ENCODE peak calls at places on chromosomes 12 and 14, in six cellular contexts. L, R, U, S, C and Z are unnamed samples.

GRCh38 chr14:31204593-31205534 is 2.7 kb downstream of the HECTD1 start:
- DNase-seq in U (no peak), S (no peak), R (no peak), C (no peak), L (peak), Z (no peak)

GRCh38 chr12:115155665-115156645 is 472.0 kb upstream of the TBX3 start:
- DNase-seq in U (no peak), S (no peak), R (peak), C (no peak), L (no peak), Z (peak)

GRCh38 chr14:53391156-53391555 is 238.0 kb upstream of the DDHD1 start:
- DNase-seq in U (peak), L (no peak), R (no peak), S (no peak), C (no peak), Z (no peak)

GRCh38 chr12:10940389-10940788 is 1.3 kb upstream of the TAS2R14 start:
- DNase-seq in C (no peak), S (no peak), R (peak), U (no peak), L (no peak), Z (peak)

GRCh38 chr14:88245321-88245720 is 77.7 kb downstream of the KCNK10 start:
- DNase-seq in R (no peak), U (no peak), L (no peak), C (no peak), S (no peak), Z (no peak)

GRCh38 chr14:67722293-67722692 is 20.6 kb downstream of the RDH12 start:
- DNase-seq in U (no peak), L (no peak), C (peak), R (no peak), S (no peak), Z (no peak)

GRCh38 chr12:130198026-130198662 is 35.9 kb downstream of the FZD10 start:
- DNase-seq in C (no peak), R (no peak), U (no peak), S (no peak), L (no peak), Z (no peak)

GRCh38 chr12:2944401-2945047 is 14.7 kb upstream of the TEAD4 start:
- DNase-seq in S (peak), C (peak), L (peak), R (no peak), U (peak), Z (no peak)

GRCh38 chr14:102986810-102987579 is 64.5 kb downstream of the AMN start:
- DNase-seq in R (no peak), C (no peak), U (no peak), L (no peak), S (no peak), Z (no peak)

GRCh38 chr12:63809566-63809965 is 29.9 kb downstream of the RXYLT1 start:
- DNase-seq in S (no peak), R (no peak), L (no peak), U (no peak), C (no peak), Z (no peak)

GRCh38 chr12:14756331-14757143 is 46.7 kb downstream of the WBP11 start:
- DNase-seq in S (peak), U (no peak), R (no peak), C (peak), L (no peak), Z (no peak)

GRCh38 chr12:24698972-24699371 is 249.9 kb downstream of the BCAT1 start:
- DNase-seq in R (no peak), C (no peak), L (no peak), U (no peak), S (no peak), Z (no peak)

GRCh38 chr12:105444050-105444808 is 113.7 kb downstream of the C12orf75 start:
- DNase-seq in L (no peak), U (no peak), S (peak), C (no peak), R (no peak), Z (peak)

GRCh38 chr12:45334396-45334795 is 118.5 kb downstream of the ANO6 start:
- DNase-seq in L (no peak), U (no peak), C (no peak), R (no peak), S (no peak), Z (no peak)

GRCh38 chr12:124599074-124599999 is 31.9 kb upstream of the NCOR2 start:
- DNase-seq in R (no peak), L (no peak), S (no peak), U (no peak), C (no peak), Z (peak)

GRCh38 chr12:50112456-50113218 is 601 bp downstream of the COX14 start:
- DNase-seq in S (peak), C (peak), L (no peak), R (no peak), U (no peak), Z (no peak)

GRCh38 chr12:132807295-132808222 is 21.1 kb downstream of the GOLGA3 start:
- DNase-seq in U (no peak), L (no peak), S (no peak), C (no peak), R (no peak), Z (no peak)

GRCh38 chr14:96852823-96853422 is 55.7 kb downstream of the VRK1 start:
- DNase-seq in S (no peak), L (peak), C (peak), R (peak), U (peak), Z (peak)

GRCh38 chr12:30796891-30797371 is 42.2 kb upstream of the CAPRIN2 start:
- DNase-seq in L (no peak), U (no peak), C (peak), S (no peak), R (no peak), Z (no peak)

GRCh38 chr12:120885521-120885920 is 18.6 kb downstream of the SPPL3 start:
- DNase-seq in C (no peak), U (no peak), R (no peak), L (no peak), S (no peak), Z (no peak)

GRCh38 chr14:31994391-31995033 is 82.6 kb upstream of the ARHGAP5 start:
- DNase-seq in L (no peak), R (no peak), S (no peak), U (no peak), C (no peak), Z (no peak)

GRCh38 chr14:96265387-96265786 is 9.4 kb downstream of the BDKRB1 start:
- DNase-seq in R (no peak), S (no peak), U (no peak), C (no peak), L (no peak), Z (no peak)

GRCh38 chr12:63916561-63917476 is 72.3 kb downstream of the SRGAP1 start:
- DNase-seq in L (no peak), U (no peak), R (no peak), C (no peak), S (no peak), Z (no peak)

GRCh38 chr12:68148261-68148951 is 11.1 kb downstream of the IFNG start:
- DNase-seq in S (no peak), U (no peak), R (no peak), C (no peak), L (no peak), Z (no peak)

GRCh38 chr14:69529563-69529962 is 45.0 kb downstream of the PLEKHD1 start:
- DNase-seq in C (no peak), L (no peak), S (no peak), U (no peak), R (no peak), Z (no peak)

GRCh38 chr12:120677765-120678473 is 9.0 kb upstream of the MLEC start:
- DNase-seq in S (no peak), L (peak), R (no peak), C (no peak), U (no peak), Z (no peak)

GRCh38 chr12:98895086-98895651 is 250.1 kb downstream of the APAF1 start:
- DNase-seq in R (no peak), U (no peak), S (no peak), C (peak), L (no peak), Z (no peak)

GRCh38 chr14:51901475-51902024 is 41.1 kb downstream of the GNG2 start:
- DNase-seq in S (no peak), C (no peak), L (no peak), U (no peak), R (no peak), Z (no peak)

GRCh38 chr12:108358580-108358965 is 19.5 kb upstream of the CMKLR1 start:
- DNase-seq in S (no peak), R (no peak), C (no peak), L (no peak), U (no peak), Z (no peak)

GRCh38 chr14:72104011-72104613 is 171.9 kb downstream of the RGS6 start:
- DNase-seq in C (peak), S (no peak), L (peak), U (peak), R (no peak), Z (no peak)
- TF ChIP-seq CTCF in C (no peak), S (no peak), L (peak), U (peak), R (peak), Z (peak)

DNA sequence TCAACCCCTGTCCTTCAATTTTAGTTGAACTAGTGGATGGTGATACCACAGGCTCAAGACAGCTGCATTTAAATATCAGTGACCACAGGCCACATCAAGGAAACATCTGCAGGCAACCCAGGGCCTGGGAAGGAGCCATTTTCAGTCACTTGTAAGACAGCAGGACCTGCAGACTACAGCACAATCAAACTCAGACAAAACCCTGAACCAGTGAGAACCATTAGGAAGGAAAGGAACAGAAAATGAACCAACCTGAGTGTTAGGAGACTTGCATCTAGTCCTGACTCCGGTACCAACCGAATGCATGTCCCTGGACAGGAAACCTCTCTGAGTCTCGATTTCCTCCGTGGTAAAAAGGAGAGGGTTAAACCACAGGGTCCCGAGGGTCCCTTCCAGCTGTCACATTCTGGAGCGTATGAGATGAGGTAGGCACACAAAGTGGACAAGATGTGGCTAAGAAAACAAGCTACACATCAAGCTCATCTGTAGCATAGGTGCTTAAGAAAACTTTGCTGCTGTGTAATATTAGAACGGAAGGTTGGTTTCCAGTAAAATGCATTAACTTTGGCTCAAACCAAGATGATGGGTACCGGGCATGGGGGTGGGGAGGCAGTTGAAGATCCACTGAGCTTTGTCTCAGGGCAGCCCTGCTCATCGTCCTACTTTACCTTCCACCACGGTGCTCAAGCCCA is 1.6 kb upstream of the CDKN1B start:
- DNase-seq in S (peak), R (no peak), C (no peak), U (no peak), L (peak), Z (no peak)
- H3K4me3 ChIP-seq in S (peak), R (peak), C (no peak), U (no peak), L (peak), Z (peak)

GRCh38 chr14:63220526-63220925 is 16.3 kb downstream of the RHOJ start:
- DNase-seq in C (no peak), U (no peak), S (no peak), R (no peak), L (no peak), Z (no peak)
- TF ChIP-seq CTCF in C (no peak), U (no peak), S (no peak), R (no peak), L (no peak), Z (no peak)

GRCh38 chr14:24254630-24255392 is 8.2 kb downstream of the TGM1 start:
- DNase-seq in U (no peak), S (no peak), R (no peak), L (no peak), C (no peak), Z (no peak)

GRCh38 chr14:24250354-24250753 is 7.9 kb upstream of the TINF2 start:
- DNase-seq in L (no peak), U (no peak), S (no peak), R (no peak), C (no peak), Z (no peak)

GRCh38 chr14:24253936-24254335 is 9.0 kb downstream of the TGM1 start:
- DNase-seq in R (no peak), S (no peak), U (no peak), L (no peak), C (no peak), Z (no peak)

GRCh38 chr14:24251880-24252288 is 9.5 kb upstream of the TINF2 start:
- DNase-seq in C (no peak), L (no peak), U (no peak), S (no peak), R (no peak), Z (no peak)

DNA sequence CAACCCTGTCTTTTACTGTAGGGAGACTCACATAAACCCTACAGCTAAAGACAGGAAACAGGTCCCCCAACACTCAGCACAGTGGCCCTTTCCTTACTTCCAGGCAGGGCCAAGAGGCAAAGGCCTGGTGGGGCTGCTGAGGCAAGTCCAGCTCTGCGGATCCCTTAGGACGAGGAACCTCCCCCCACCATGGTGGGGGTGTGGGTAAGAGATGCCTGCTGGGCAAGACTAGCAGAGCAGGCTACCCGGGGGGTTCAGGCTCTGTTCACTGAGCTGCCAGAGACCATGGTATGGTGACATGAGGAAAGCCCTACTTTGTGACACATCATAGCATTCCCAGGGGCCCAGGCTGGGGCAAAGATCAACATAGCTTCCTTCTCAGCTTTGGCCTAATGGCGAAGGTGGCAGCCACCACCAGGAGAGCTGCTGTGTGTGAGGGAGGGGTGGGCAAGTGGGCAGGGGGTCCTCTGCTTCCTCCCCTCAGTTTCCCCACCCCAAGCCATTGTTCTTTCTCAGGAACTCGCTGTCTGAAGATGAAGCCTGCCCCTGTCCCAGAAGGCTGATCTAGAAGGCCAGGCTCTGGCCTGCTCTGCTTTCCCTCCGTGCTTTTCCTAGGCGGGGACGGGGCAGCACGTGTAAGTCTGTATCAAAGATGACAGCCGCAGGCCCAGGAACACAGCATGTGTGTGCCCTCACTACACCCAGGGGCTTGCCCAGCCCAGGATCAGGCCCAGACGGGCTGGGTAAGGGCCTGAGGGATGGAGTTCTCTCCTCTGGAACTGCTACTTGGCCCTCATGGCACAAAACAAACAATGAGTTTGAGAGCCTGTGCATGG is 10.1 kb upstream of the TINF2 start:
- DNase-seq in R (no peak), U (no peak), S (no peak), L (no peak), C (no peak), Z (no peak)
- H3K4me3 ChIP-seq in R (no peak), U (no peak), S (no peak), L (no peak), C (no peak), Z (no peak)

GRCh38 chr14:93693914-93694313 is 94.4 kb downstream of the PRIMA1 start:
- DNase-seq in U (no peak), S (no peak), C (no peak), L (no peak), R (no peak), Z (no peak)

GRCh38 chr14:93688794-93689193 is 99.5 kb downstream of the PRIMA1 start:
- DNase-seq in C (no peak), U (no peak), L (no peak), R (no peak), S (no peak), Z (no peak)

GRCh38 chr14:93686313-93686712 is 102.0 kb downstream of the PRIMA1 start:
- DNase-seq in C (no peak), U (no peak), L (no peak), S (no peak), R (no peak), Z (no peak)

GRCh38 chr14:93688239-93688666 is 100.0 kb downstream of the PRIMA1 start:
- DNase-seq in C (no peak), S (no peak), R (no peak), L (no peak), U (no peak), Z (no peak)

DNA sequence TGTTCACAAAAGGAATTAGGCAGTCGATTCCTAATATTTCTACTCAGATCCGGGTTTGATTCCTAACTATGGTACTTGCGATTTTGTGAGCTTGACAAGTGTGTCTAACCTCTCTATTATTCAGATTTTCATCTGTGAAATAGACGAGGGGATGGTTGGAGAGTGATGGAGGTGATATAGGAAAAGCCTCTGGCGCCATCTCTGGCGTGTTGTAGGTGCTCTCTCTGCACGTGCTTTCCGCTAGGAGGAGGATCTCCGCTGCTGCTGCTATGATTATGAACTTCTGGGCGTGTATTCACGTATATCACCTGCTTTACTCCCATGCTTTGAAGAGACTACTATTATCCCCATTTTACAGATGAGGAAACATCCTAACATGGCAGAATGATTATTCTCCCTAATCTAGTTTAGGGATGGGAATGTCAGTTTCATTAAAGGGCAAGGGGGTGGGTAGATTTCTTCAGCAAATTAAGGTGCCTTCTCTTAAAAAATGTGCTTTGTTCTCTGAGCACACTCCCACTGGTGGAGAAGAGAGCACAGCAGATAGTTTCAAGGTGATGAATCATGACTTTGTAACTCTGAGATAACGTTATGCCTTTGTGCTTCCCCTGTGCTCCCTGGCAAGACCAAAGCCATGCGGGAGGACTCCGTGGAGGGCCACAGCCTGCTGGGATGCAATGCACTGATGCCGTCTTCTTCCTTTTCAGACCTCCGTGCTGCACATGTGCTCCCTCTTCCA is 97.1 kb downstream of the PRIMA1 start:
- DNase-seq in C (no peak), U (no peak), S (no peak), L (no peak), R (no peak), Z (no peak)
- TF ChIP-seq CTCF in C (no peak), U (no peak), S (no peak), L (no peak), R (no peak), Z (no peak)